ENCODE peak calls at places on chromosomes 7 and 10, in seven cellular contexts. J is NCI-H1694 treated with DMSO at 0.1 percent for 48 hours; C is stomach; N is activated effector memory CD4-positive, alpha-beta T cell treated with anti-CD3 and anti-CD28 coated beads, Interleukin-2, amount 50 U/mL, for 16 hours; U is SW 1271; D is putamen; O is effector memory CD8-positive, alpha-beta T cell. H is an unnamed sample.

GRCh38 chr7:32059289-32060045 is 10.7 kb downstream of the PDE1C start:
- DNase-seq in J (peak), C (no peak), N (no peak), U (no peak), D (peak), O (no peak), H (peak)

GRCh38 chr10:132482090-132482489 is 55.5 kb upstream of the INPP5A start:
- DNase-seq in J (no peak), C (no peak), N (no peak), U (no peak), D (peak), O (no peak), H (peak)

GRCh38 chr10:113680172-113681111 is 730 bp downstream of the CASP7 start:
- DNase-seq in J (no peak), C (peak), N (peak), U (peak), D (no peak), O (peak), H (peak)

GRCh38 chr7:77933394-77933793 is 134.8 kb downstream of the PHTF2 start:
- DNase-seq in J (no peak), C (no peak), N (no peak), U (peak), D (no peak), O (no peak), H (peak)

GRCh38 chr10:17685227-17685840 is 41.4 kb downstream of the STAM start:
- DNase-seq in J (no peak), C (no peak), N (peak), U (no peak), D (no peak), O (no peak), H (no peak)

GRCh38 chr10:14738011-14738510 is 36.6 kb downstream of the FAM107B start:
- DNase-seq in J (no peak), C (no peak), N (no peak), U (no peak), D (peak), O (no peak), H (no peak)

GRCh38 chr7:157010588-157011332 is at the start of gene MNX1:
- DNase-seq in J (peak), C (peak), N (peak), U (peak), D (no peak), O (no peak), H (peak)

GRCh38 chr10:34491666-34492065 is 323.4 kb downstream of the PARD3 start:
- DNase-seq in J (no peak), C (no peak), N (no peak), U (no peak), D (peak), O (no peak), H (no peak)

GRCh38 chr10:69503001-69503895 is 52.0 kb downstream of the TSPAN15 start:
- DNase-seq in J (no peak), C (no peak), N (peak), U (no peak), D (no peak), O (no peak), H (no peak)

GRCh38 chr10:89458289-89458688 is 43.9 kb downstream of the IFIT5 start:
- DNase-seq in J (no peak), C (no peak), N (no peak), U (peak), D (no peak), O (no peak), H (peak)

GRCh38 chr7:138891446-138891810 is 89.8 kb downstream of the KIAA1549 start:
- DNase-seq in J (no peak), C (no peak), N (no peak), U (no peak), D (no peak), O (no peak), H (peak)

GRCh38 chr10:62308101-62308500 is 39.5 kb upstream of the RTKN2 start:
- DNase-seq in J (no peak), C (no peak), N (no peak), U (no peak), D (no peak), O (no peak), H (no peak)

GRCh38 chr10:131452926-131453771 is 141.6 kb upstream of the TCERG1L start:
- DNase-seq in J (no peak), C (no peak), N (no peak), U (no peak), D (peak), O (no peak), H (no peak)

GRCh38 chr10:26855186-26855585 is 5.6 kb downstream of the ABI1 start:
- DNase-seq in J (no peak), C (no peak), N (no peak), U (no peak), D (no peak), O (no peak), H (peak)